ENCODE peak calls at places on chromosome 6, in four cellular contexts. K is cardiac muscle cell, J is PC-3, G is thoracic aorta. P is an unnamed sample.

GRCh38 chr6:15400572-15401004 is 154.7 kb downstream of the JARID2 start:
- DNase-seq in K (peak; percentile 53), J (peak; percentile 42), G (no peak), P (peak; percentile 78)

GRCh38 chr6:166173292-166173951 is 5.8 kb upstream of the TBXT start:
- DNase-seq in K (peak; percentile 61), J (no peak), G (no peak), P (no peak)

GRCh38 chr6:149060300-149060984 is 257.1 kb upstream of the TAB2 start:
- DNase-seq in K (no peak), J (no peak), G (no peak), P (no peak)

GRCh38 chr6:88650029-88650619 is 313.3 kb downstream of the RNGTT start:
- DNase-seq in K (no peak), J (no peak), G (no peak), P (no peak)

GRCh38 chr6:156883497-156884252 is 106.5 kb downstream of the ARID1B start:
- DNase-seq in K (no peak), J (no peak), G (no peak), P (no peak)

GRCh38 chr6:49325901-49326300 is 137.2 kb downstream of the MMUT start:
- DNase-seq in K (no peak), J (no peak), G (no peak), P (no peak)

GRCh38 chr6:1382331-1382882 is 7.0 kb upstream of the FOXF2 start:
- DNase-seq in K (no peak), J (no peak), G (no peak), P (no peak)

GRCh38 chr6:3888153-3888957 is 39.2 kb downstream of the FAM50B start:
- DNase-seq in K (no peak), J (peak; percentile 91), G (no peak), P (peak; percentile 55)

GRCh38 chr6:108921547-108922331 is 73.5 kb downstream of the ARMC2 start:
- DNase-seq in K (no peak), J (no peak), G (no peak), P (peak; percentile 78)

GRCh38 chr6:98827295-98828159 is 6.8 kb upstream of the POU3F2 start:
- DNase-seq in K (peak; percentile 50), J (no peak), G (no peak), P (no peak)

GRCh38 chr6:7150381-7151064 is 42.8 kb downstream of the RREB1 start:
- DNase-seq in K (no peak), J (no peak), G (no peak), P (no peak)

GRCh38 chr6:135906542-135906941 is 55.0 kb downstream of the PDE7B start:
- DNase-seq in K (no peak), J (peak; percentile 20), G (no peak), P (no peak)

GRCh38 chr6:47016236-47016635 is 25.9 kb downstream of the ADGRF1 start:
- DNase-seq in K (no peak), J (no peak), G (no peak), P (no peak)

GRCh38 chr6:45653117-45653883 is 275.6 kb upstream of the SUPT3H start:
- DNase-seq in K (no peak), J (no peak), G (no peak), P (no peak)

GRCh38 chr6:5671604-5672559 is 334.8 kb downstream of the NRN1 start:
- DNase-seq in K (no peak), J (no peak), G (no peak), P (peak; percentile 28)

GRCh38 chr6:78749326-78749725 is 118.0 kb upstream of the IRAK1BP1 start:
- DNase-seq in K (no peak), J (peak; percentile 1), G (no peak), P (no peak)

GRCh38 chr6:503610-504362 is 112.2 kb downstream of the IRF4 start:
- DNase-seq in K (no peak), J (no peak), G (no peak), P (no peak)

GRCh38 chr6:30754631-30755030 is 10.3 kb upstream of the IER3 start:
- DNase-seq in K (no peak), J (peak; percentile 81), G (no peak), P (no peak)

GRCh38 chr6:54617730-54618129 is 228.8 kb upstream of the FAM83B start:
- DNase-seq in K (no peak), J (peak; percentile 63), G (no peak), P (no peak)

GRCh38 chr6:170019259-170020040 is 268.0 kb downstream of the ERMARD start:
- DNase-seq in K (no peak), J (peak; percentile 42), G (no peak), P (no peak)

GRCh38 chr6:148193063-148193680 is 149.5 kb upstream of the SASH1 start:
- DNase-seq in K (no peak), J (peak; percentile 72), G (no peak), P (no peak)

GRCh38 chr6:82364087-82365010 is 732 bp downstream of the TPBG start:
- DNase-seq in K (peak; percentile 69), J (peak; percentile 68), G (peak; percentile 3), P (peak; percentile 14)

GRCh38 chr6:106199331-106199730 is 113.2 kb downstream of the PRDM1 start:
- DNase-seq in K (no peak), J (no peak), G (no peak), P (no peak)

GRCh38 chr6:219019-219570 is 73.2 kb upstream of the DUSP22 start:
- DNase-seq in K (no peak), J (no peak), G (no peak), P (no peak)

GRCh38 chr6:112221561-112221960 is 32.8 kb downstream of the LAMA4 start:
- DNase-seq in K (no peak), J (no peak), G (no peak), P (no peak)

GRCh38 chr6:26257272-26257671 is 107.7 kb upstream of the BTN3A2 start:
- DNase-seq in K (peak; percentile 56), J (no peak), G (no peak), P (no peak)

GRCh38 chr6:126721581-126722145 is 381.7 kb downstream of the CENPW start:
- DNase-seq in K (no peak), J (peak; percentile 47), G (no peak), P (no peak)

GRCh38 chr6:49835140-49835539 is 31.2 kb downstream of the CRISP1 start:
- DNase-seq in K (no peak), J (no peak), G (no peak), P (no peak)

GRCh38 chr6:110650755-110651154 is 164.5 kb downstream of the CDK19 start:
- DNase-seq in K (peak; percentile 32), J (no peak), G (no peak), P (no peak)

GRCh38 chr6:13653296-13653695 is 38.2 kb downstream of the NOL7 start:
- DNase-seq in K (no peak), J (peak; percentile 44), G (no peak), P (no peak)

GRCh38 chr6:79404677-79405076 is 132.6 kb downstream of the LCA5 start:
- DNase-seq in K (no peak), J (no peak), G (no peak), P (no peak)

GRCh38 chr6:5942591-5942990 is 64.1 kb downstream of the NRN1 start:
- DNase-seq in K (no peak), J (no peak), G (no peak), P (no peak)

GRCh38 chr6:23027281-23027680 is 457.9 kb downstream of the HDGFL1 start:
- DNase-seq in K (no peak), J (no peak), G (no peak), P (no peak)
- H3K27ac ChIP-seq in K (no peak overlapping the region), J (no peak overlapping the region), G (no peak overlapping the region), P (no peak overlapping the region)

DNA sequence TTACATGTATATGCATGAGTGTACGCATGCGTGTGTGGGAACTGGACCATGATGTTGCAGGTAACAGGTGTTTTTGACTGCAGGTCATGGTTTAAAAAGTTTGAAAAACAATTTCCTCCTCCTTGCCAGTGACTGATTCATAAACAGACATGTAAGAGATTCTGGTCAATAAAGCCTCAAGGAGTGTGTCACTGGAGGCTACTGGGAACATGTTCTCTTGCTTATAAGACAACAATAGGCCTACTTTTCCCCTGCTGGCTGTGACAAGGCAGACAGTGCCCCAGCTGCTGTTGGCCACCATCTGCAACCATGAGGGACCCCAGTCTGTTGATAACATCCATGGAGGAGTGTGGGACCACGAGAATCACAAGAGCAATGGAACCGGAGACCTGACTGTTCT is 12.7 kb downstream of the LEMD2 start:
- DNase-seq in K (no peak), J (no peak), G (no peak), P (no peak)
- H3K4me1 ChIP-seq in K (peaks cover 3% of the 10 kb centered on the region), J (peaks cover 7% of the 10 kb centered on the region), G (peaks cover 25% of the 10 kb centered on the region), P (peaks cover 12% of the 10 kb centered on the region)

DNA sequence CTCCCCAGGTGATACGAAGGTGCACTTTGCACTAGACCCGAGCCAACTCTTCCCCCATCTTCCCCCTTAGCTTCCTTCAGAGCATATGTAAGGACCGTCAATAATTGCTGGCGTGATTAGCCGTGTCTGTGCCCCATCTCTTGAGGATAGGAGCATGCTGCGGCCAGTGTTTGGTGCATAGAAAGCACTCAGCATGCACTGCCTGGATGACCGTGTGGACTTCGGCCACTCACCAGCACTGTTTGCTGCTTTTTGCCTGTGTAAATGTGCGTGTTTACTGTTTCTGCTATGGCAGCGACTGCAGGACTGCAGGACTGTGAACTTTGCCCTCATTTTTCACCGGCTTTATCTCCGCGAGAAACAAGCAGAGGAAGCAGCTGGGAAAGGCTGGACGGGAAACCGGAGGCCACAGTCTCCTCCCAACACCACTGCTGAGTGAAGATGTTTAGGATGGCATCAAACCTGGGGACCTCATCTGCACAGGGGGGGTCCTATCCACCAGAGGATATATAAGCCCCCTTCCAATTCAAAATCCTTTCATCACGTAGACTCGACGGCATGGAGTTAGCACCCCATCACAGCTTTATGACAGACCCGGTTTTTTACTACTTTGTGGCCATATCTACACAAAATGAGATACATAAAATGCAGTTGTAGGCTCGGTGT is 150.6 kb upstream of the AFDN start:
- DNase-seq in K (peak; percentile 53), J (no peak), G (no peak), P (no peak)
- H3K27ac ChIP-seq in K (no peak overlapping the region), J (no peak overlapping the region), G (no peak overlapping the region), P (no peak overlapping the region)

DNA sequence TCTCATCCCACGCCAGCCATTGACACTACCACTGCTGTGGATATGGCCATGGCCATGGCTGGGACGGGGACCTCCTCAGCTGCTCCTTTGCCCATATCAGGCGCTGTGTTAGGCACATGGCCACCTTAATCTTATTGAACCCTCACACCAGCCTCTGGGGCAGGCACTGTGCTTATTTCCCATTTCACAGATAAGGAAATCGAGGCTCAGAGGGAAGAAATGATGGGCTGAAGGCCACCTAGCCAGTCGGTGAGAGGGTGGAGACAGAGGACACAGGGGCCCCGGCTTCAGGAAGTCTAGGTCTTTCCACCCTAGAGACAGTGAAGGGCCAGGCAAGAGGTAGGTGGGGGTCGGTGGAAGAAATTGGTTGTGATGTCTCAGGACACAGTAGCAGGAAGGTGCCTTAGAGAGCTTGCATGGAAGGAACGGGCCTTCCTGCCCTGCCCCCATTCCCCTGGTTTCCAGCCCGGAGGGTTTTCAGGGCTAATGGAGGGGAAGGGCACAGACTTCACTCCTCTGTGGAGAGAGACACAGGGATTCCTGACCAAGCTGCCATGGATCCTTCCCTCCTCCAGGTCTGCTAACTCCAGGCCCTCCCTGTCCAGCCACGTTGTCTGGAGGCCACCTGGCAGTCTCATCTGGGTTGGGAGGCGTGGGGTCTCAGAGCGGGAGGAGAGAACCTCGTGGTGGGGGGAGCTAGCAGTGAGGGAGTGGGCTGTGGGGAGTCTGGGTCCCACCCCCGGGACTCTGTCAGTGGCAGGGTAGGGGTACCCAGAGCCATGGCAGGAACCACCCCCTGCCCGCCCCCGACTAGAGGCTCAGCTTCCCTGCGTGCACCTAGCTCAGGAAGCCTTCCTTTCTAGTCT is 120.4 kb downstream of the VEGFA start:
- DNase-seq in K (no peak), J (no peak), G (no peak), P (no peak)
- H3K4me1 ChIP-seq in K (peaks cover 5% of the 10 kb centered on the region), J (no peaks in the 10 kb centered on the region), G (no peaks in the 10 kb centered on the region), P (peaks cover 24% of the 10 kb centered on the region)

GRCh38 chr6:10099086-10099499 is 315.8 kb downstream of the TFAP2A start:
- DNase-seq in K (peak; percentile 48), J (peak; percentile 16), G (no peak), P (no peak)
- H3K27ac ChIP-seq in K (peak overlapping the region; percentile 6), J (no peak overlapping the region), G (no peak overlapping the region), P (no peak overlapping the region)